ENCODE peak calls at places on chromosomes 3 and 15, in six cellular contexts. F, K, G, A, B and N are unnamed samples. For H3K9me3, the result is how much of the 10 kb centered on the place peaks cover.

GRCh38 chr3:66153961-66154923 is 66.6 kb upstream of the SLC25A26 start:
- DNase-seq in B (no peak), G (no peak), A (no peak), F (no peak), K (no peak), N (no peak)

GRCh38 chr3:45560270-45561020 is 34.1 kb upstream of the LIMD1 start:
- DNase-seq in A (no peak), F (peak), B (no peak), G (no peak), K (no peak), N (no peak)

GRCh38 chr15:90101130-90101968 is 919 bp downstream of the IDH2 start:
- DNase-seq in B (peak), A (peak), F (peak), K (no peak), G (peak), N (peak)

GRCh38 chr3:187831125-187832051 is 86.1 kb upstream of the BCL6 start:
- DNase-seq in A (no peak), F (no peak), G (no peak), B (no peak), K (no peak), N (no peak)

GRCh38 chr3:46325645-46326300 is 28.1 kb upstream of the CCR2 start:
- DNase-seq in G (no peak), F (no peak), B (no peak), K (no peak), A (no peak), N (no peak)

GRCh38 chr3:114554716-114555115 is 260.9 kb downstream of the TIGIT start:
- DNase-seq in A (no peak), G (no peak), K (no peak), F (no peak), B (no peak), N (no peak)

GRCh38 chr15:60076055-60076454 is 71.9 kb downstream of the FOXB1 start:
- DNase-seq in A (no peak), B (no peak), G (no peak), K (no peak), F (no peak), N (no peak)

GRCh38 chr3:152968388-152969024 is 133.6 kb downstream of the P2RY1 start:
- DNase-seq in A (no peak), F (no peak), G (no peak), K (no peak), B (no peak), N (no peak)

GRCh38 chr3:45604999-45605398 is 10.4 kb downstream of the LIMD1 start:
- DNase-seq in G (no peak), B (no peak), A (no peak), K (no peak), F (no peak), N (no peak)

GRCh38 chr3:18556503-18556902 is 131.4 kb upstream of the SATB1 start:
- DNase-seq in F (no peak), B (no peak), G (no peak), A (peak), K (no peak), N (no peak)

GRCh38 chr3:72214065-72215048 is 429.4 kb upstream of the PROK2 start:
- DNase-seq in F (no peak), A (no peak), B (no peak), K (no peak), G (no peak), N (no peak)

GRCh38 chr15:65981837-65982696 is 112.8 kb downstream of the RAB11A start:
- DNase-seq in A (peak), K (peak), B (peak), G (peak), F (no peak), N (no peak)

GRCh38 chr15:36737430-36737891 is 158.0 kb downstream of the CDIN1 start:
- DNase-seq in G (no peak), A (no peak), F (no peak), K (no peak), B (no peak), N (no peak)

GRCh38 chr3:50603261-50604109 is 8.1 kb downstream of the CISH start:
- DNase-seq in B (no peak), G (no peak), A (peak), F (peak), K (no peak), N (no peak)

GRCh38 chr3:138694287-138695007 is 85.9 kb downstream of the FAIM start:
- DNase-seq in F (no peak), B (no peak), G (peak), A (no peak), K (peak), N (no peak)

GRCh38 chr15:41562784-41563198 is 3.8 kb downstream of the TYRO3 start:
- DNase-seq in G (peak), A (no peak), K (no peak), F (peak), B (no peak), N (no peak)

GRCh38 chr3:16842710-16843270 is 42.0 kb upstream of the PLCL2 start:
- DNase-seq in G (no peak), F (no peak), B (peak), A (peak), K (no peak), N (no peak)

GRCh38 chr3:49792371-49793150 is 6.2 kb upstream of the IP6K1 start:
- DNase-seq in K (no peak), A (no peak), G (no peak), F (peak), B (no peak), N (no peak)

GRCh38 chr15:88637841-88638625 is 783 bp upstream of the ISG20 start:
- DNase-seq in B (peak), K (no peak), F (no peak), G (peak), A (no peak), N (no peak)

GRCh38 chr3:105429034-105429762 is 62.5 kb downstream of the ALCAM start:
- DNase-seq in G (no peak), A (no peak), K (no peak), B (no peak), F (no peak), N (no peak)

GRCh38 chr15:45631831-45632230 is 3.0 kb upstream of the SQOR start:
- DNase-seq in F (no peak), A (no peak), K (no peak), B (no peak), G (no peak), N (no peak)

GRCh38 chr3:72960812-72961518 is 35.6 kb upstream of the PPP4R2 start:
- DNase-seq in K (no peak), F (peak), G (peak), B (no peak), A (no peak), N (no peak)

GRCh38 chr15:66917904-66918448 is 147.4 kb upstream of the SMAD3 start:
- DNase-seq in B (no peak), G (no peak), F (no peak), A (no peak), K (no peak), N (no peak)

GRCh38 chr15:78772738-78773137 is 38.5 kb downstream of the ADAMTS7 start:
- DNase-seq in B (no peak), G (no peak), K (no peak), A (no peak), F (no peak), N (no peak)

GRCh38 chr3:162742159-162742717 is 1245.6 kb downstream of the OTOL1 start:
- DNase-seq in F (no peak), G (no peak), B (no peak), K (no peak), A (no peak), N (no peak)

GRCh38 chr3:78462021-78462420 is 1305.8 kb downstream of the ROBO1 start:
- DNase-seq in G (no peak), B (no peak), A (no peak), F (no peak), K (no peak), N (no peak)
- H3K9me3 ChIP-seq in G (under half), B (under half), A (under half), F (under half), K (under half), N (under half)

GRCh38 chr3:147371141-147371540 is 35.2 kb downstream of the ZIC4 start:
- DNase-seq in F (no peak), A (no peak), K (no peak), G (no peak), B (no peak), N (no peak)
- H3K9me3 ChIP-seq in F (under half), A (under half), K (under half), G (under half), B (under half), N (under half)

GRCh38 chr15:64112904-64113303 is 17.1 kb downstream of the SNX1 start:
- DNase-seq in F (no peak), K (no peak), A (no peak), B (no peak), G (no peak), N (no peak)
- H3K9me3 ChIP-seq in F (under half), K (under half), A (under half), B (under half), G (under half), N (under half)

DNA sequence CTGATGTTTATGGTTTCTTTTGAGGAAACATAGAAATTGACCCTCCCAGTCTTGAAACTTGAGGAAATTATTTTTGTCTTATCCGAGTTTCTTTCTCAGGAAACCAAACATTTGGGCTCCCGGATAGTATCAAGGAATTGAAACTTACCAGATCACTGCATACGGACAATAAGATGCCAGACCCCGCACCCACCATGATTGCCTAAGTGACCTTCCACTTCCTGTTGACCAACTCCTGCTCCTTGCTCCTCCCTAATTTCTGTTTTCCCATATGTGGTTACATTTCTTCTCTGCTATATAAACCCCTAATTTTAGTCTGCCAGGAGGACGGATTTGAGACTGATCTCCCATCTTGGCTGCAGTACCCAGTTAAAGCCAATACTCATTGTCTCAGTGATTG is 118.4 kb upstream of the TPRG1 start:
- DNase-seq in F (no peak), A (no peak), G (no peak), B (no peak), K (no peak), N (no peak)
- H3K9me3 ChIP-seq in F (under half), A (under half), G (under half), B (under half), K (under half), N (under half)

GRCh38 chr15:98263787-98264186 is 303.3 kb downstream of the ARRDC4 start:
- DNase-seq in K (no peak), B (no peak), F (no peak), A (no peak), G (no peak), N (no peak)

GRCh38 chr15:98272586-98272985 is 312.1 kb downstream of the ARRDC4 start:
- DNase-seq in G (no peak), K (no peak), F (no peak), A (no peak), B (no peak), N (no peak)

GRCh38 chr15:98266295-98266694 is 305.8 kb downstream of the ARRDC4 start:
- DNase-seq in F (no peak), K (no peak), G (no peak), A (no peak), B (no peak), N (no peak)

GRCh38 chr15:98268163-98268562 is 307.7 kb downstream of the ARRDC4 start:
- DNase-seq in A (no peak), F (no peak), B (no peak), K (no peak), G (no peak), N (no peak)
- H3K9me3 ChIP-seq in A (under half), F (under half), B (under half), K (under half), G (under half), N (under half)

GRCh38 chr3:107421881-107422280 is 44.6 kb downstream of the CCDC54 start:
- DNase-seq in K (no peak), F (no peak), A (no peak), G (no peak), B (no peak), N (no peak)

GRCh38 chr3:107428051-107428858 is 51.0 kb downstream of the CCDC54 start:
- DNase-seq in A (no peak), F (no peak), B (peak), G (no peak), K (no peak), N (no peak)

GRCh38 chr3:107426223-107426622 is 49.0 kb downstream of the CCDC54 start:
- DNase-seq in G (no peak), B (no peak), K (no peak), F (no peak), A (no peak), N (no peak)

GRCh38 chr3:107421170-107421792 is 44.0 kb downstream of the CCDC54 start:
- DNase-seq in A (peak), B (peak), F (no peak), G (peak), K (peak), N (no peak)

GRCh38 chr3:107425033-107425432 is 47.8 kb downstream of the CCDC54 start:
- DNase-seq in F (no peak), A (no peak), G (no peak), B (no peak), K (no peak), N (no peak)
- H3K9me3 ChIP-seq in F (under half), A (under half), G (under half), B (under half), K (under half), N (under half)

GRCh38 chr3:6549296-6549695 is 311.6 kb upstream of the GRM7 start:
- DNase-seq in B (no peak), A (no peak), K (no peak), F (no peak), G (no peak), N (no peak)

GRCh38 chr3:6551165-6551564 is 309.8 kb upstream of the GRM7 start:
- DNase-seq in B (no peak), G (no peak), K (no peak), A (no peak), F (no peak), N (no peak)
- H3K9me3 ChIP-seq in B (under half), G (under half), K (under half), A (under half), F (under half), N (under half)

GRCh38 chr15:95662638-95663037 is 667.9 kb upstream of the NR2F2 start:
- DNase-seq in A (no peak), G (no peak), K (no peak), F (no peak), B (no peak), N (no peak)
- H3K9me3 ChIP-seq in A (under half), G (under half), K (under half), F (under half), B (under half), N (under half)

DNA sequence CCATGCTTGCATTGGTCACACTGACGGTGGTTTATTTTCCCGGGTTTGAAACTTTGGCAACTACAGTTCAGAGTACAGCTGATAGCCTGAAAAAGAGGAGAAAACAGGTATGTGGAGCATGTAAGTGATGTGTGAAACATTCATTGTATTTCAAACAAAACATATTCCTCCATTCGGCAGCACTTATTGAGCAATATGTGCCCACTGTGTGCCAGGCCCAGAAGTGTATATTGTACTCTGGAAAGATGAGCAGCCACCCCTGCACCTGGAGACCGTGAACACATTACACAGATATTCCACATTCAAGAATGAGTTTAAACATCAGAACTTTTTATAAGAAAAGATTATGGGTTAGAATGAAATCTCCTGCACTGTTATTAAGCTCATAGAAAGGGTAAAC is 16.3 kb downstream of the BNC1 start:
- DNase-seq in F (no peak), K (no peak), A (no peak), G (no peak), B (no peak), N (no peak)
- H3K9me3 ChIP-seq in F (under half), K (under half), A (under half), G (under half), B (under half), N (under half)

GRCh38 chr3:31425401-31425800 is 107.3 kb upstream of the STT3B start:
- DNase-seq in A (no peak), G (no peak), K (no peak), B (no peak), F (no peak), N (no peak)
- H3K9me3 ChIP-seq in A (under half), G (under half), K (under half), B (under half), F (under half), N (under half)